ENCODE peak calls at places on chromosomes 1 and 21, in six cellular contexts. One of them, this sample, is unnamed.

GRCh38 chr21:25898671-25899070 is 163.9 kb downstream of the GABPA start:
- DNase-seq in tibial artery: no peak
- DNase-seq in IMR-90: no peak
- DNase-seq in left ventricle myocardium inferior: no peak
- DNase-seq in neural progenitor cell: no peak
- DNase-seq in nephron progenitor cell: no peak
- DNase-seq in this sample: no peak

GRCh38 chr1:12302798-12303447 is 73.1 kb downstream of the VPS13D start:
- DNase-seq in tibial artery: no peak
- DNase-seq in IMR-90: peak
- DNase-seq in left ventricle myocardium inferior: no peak
- DNase-seq in neural progenitor cell: no peak
- DNase-seq in nephron progenitor cell: no peak
- DNase-seq in this sample: no peak

GRCh38 chr1:224459936-224460335 is 25.3 kb upstream of the WDR26 start:
- DNase-seq in tibial artery: no peak
- DNase-seq in IMR-90: no peak
- DNase-seq in left ventricle myocardium inferior: no peak
- DNase-seq in neural progenitor cell: no peak
- DNase-seq in nephron progenitor cell: no peak
- DNase-seq in this sample: no peak

GRCh38 chr21:26887241-26887640 is 42.0 kb upstream of the ADAMTS1 start:
- DNase-seq in tibial artery: no peak
- DNase-seq in IMR-90: peak
- DNase-seq in left ventricle myocardium inferior: no peak
- DNase-seq in neural progenitor cell: no peak
- DNase-seq in nephron progenitor cell: no peak
- DNase-seq in this sample: no peak

GRCh38 chr1:210681158-210681557 is 352.5 kb downstream of the HHAT start:
- DNase-seq in tibial artery: no peak
- DNase-seq in IMR-90: peak
- DNase-seq in left ventricle myocardium inferior: no peak
- DNase-seq in neural progenitor cell: no peak
- DNase-seq in nephron progenitor cell: no peak
- DNase-seq in this sample: no peak

GRCh38 chr1:30342535-30343141 is 380.7 kb downstream of the MATN1 start:
- DNase-seq in tibial artery: no peak
- DNase-seq in IMR-90: no peak
- DNase-seq in left ventricle myocardium inferior: no peak
- DNase-seq in neural progenitor cell: peak
- DNase-seq in nephron progenitor cell: peak
- DNase-seq in this sample: no peak

GRCh38 chr1:59498640-59499039 is 201.7 kb downstream of the FGGY start:
- DNase-seq in tibial artery: no peak
- DNase-seq in IMR-90: no peak
- DNase-seq in left ventricle myocardium inferior: no peak
- DNase-seq in neural progenitor cell: no peak
- DNase-seq in nephron progenitor cell: no peak
- DNase-seq in this sample: no peak

GRCh38 chr1:56414728-56415224 is 164.6 kb downstream of the PLPP3 start:
- DNase-seq in tibial artery: no peak
- DNase-seq in IMR-90: no peak
- DNase-seq in left ventricle myocardium inferior: no peak
- DNase-seq in neural progenitor cell: no peak
- DNase-seq in nephron progenitor cell: no peak
- DNase-seq in this sample: no peak

GRCh38 chr1:59141267-59141863 is 155.5 kb upstream of the FGGY start:
- DNase-seq in tibial artery: no peak
- DNase-seq in IMR-90: no peak
- DNase-seq in left ventricle myocardium inferior: peak
- DNase-seq in neural progenitor cell: no peak
- DNase-seq in nephron progenitor cell: no peak
- DNase-seq in this sample: peak

GRCh38 chr1:30262158-30262557 is 461.2 kb downstream of the MATN1 start:
- DNase-seq in tibial artery: peak
- DNase-seq in IMR-90: no peak
- DNase-seq in left ventricle myocardium inferior: no peak
- DNase-seq in neural progenitor cell: no peak
- DNase-seq in nephron progenitor cell: no peak
- DNase-seq in this sample: no peak

GRCh38 chr1:234963180-234963903 is 165.3 kb downstream of the TOMM20 start:
- DNase-seq in tibial artery: peak
- DNase-seq in IMR-90: peak
- DNase-seq in left ventricle myocardium inferior: peak
- DNase-seq in neural progenitor cell: no peak
- DNase-seq in nephron progenitor cell: no peak
- DNase-seq in this sample: peak
- TF ChIP-seq CTCF in tibial artery: no peak
- TF ChIP-seq CTCF in IMR-90: no peak
- TF ChIP-seq CTCF in left ventricle myocardium inferior: no peak
- TF ChIP-seq CTCF in neural progenitor cell: no peak
- TF ChIP-seq CTCF in nephron progenitor cell: no peak
- TF ChIP-seq CTCF in this sample: no peak

GRCh38 chr1:201704439-201704792 is 124.5 kb upstream of the IPO9 start:
- DNase-seq in tibial artery: no peak
- DNase-seq in IMR-90: no peak
- DNase-seq in left ventricle myocardium inferior: no peak
- DNase-seq in neural progenitor cell: no peak
- DNase-seq in nephron progenitor cell: no peak
- DNase-seq in this sample: no peak
- TF ChIP-seq CTCF in tibial artery: no peak
- TF ChIP-seq CTCF in IMR-90: no peak
- TF ChIP-seq CTCF in left ventricle myocardium inferior: peak
- TF ChIP-seq CTCF in neural progenitor cell: no peak
- TF ChIP-seq CTCF in nephron progenitor cell: peak
- TF ChIP-seq CTCF in this sample: no peak

DNA sequence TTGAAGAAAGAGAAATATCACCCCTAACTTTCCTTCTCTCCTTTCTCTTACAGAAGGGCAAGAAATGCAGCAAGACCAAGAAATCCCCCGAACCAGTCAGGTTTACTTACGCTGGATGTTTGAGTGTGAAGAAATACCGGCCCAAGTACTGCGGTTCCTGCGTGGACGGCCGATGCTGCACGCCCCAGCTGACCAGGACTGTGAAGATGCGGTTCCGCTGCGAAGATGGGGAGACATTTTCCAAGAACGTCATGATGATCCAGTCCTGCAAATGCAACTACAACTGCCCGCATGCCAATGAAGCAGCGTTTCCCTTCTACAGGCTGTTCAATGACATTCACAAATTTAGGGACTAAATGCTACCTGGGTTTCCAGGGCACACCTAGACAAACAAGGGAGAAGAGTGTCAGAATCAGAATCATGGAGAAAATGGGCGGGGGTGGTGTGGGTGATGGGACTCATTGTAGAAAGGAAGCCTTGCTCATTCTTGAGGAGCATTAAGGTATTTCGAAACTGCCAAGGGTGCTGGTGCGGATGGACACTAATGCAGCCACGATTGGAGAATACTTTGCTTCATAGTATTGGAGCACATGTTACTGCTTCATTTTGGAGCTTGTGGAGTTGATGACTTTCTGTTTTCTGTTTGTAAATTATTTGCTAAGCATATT is 2.3 kb downstream of the CCN1 start:
- DNase-seq in tibial artery: no peak
- DNase-seq in IMR-90: peak
- DNase-seq in left ventricle myocardium inferior: no peak
- DNase-seq in neural progenitor cell: no peak
- DNase-seq in nephron progenitor cell: no peak
- DNase-seq in this sample: no peak
- TF ChIP-seq CTCF in tibial artery: no peak
- TF ChIP-seq CTCF in IMR-90: no peak
- TF ChIP-seq CTCF in left ventricle myocardium inferior: no peak
- TF ChIP-seq CTCF in neural progenitor cell: no peak
- TF ChIP-seq CTCF in nephron progenitor cell: no peak
- TF ChIP-seq CTCF in this sample: no peak

GRCh38 chr1:231808990-231809389 is 182.4 kb downstream of the DISC1 start:
- DNase-seq in tibial artery: peak
- DNase-seq in IMR-90: peak
- DNase-seq in left ventricle myocardium inferior: no peak
- DNase-seq in neural progenitor cell: no peak
- DNase-seq in nephron progenitor cell: no peak
- DNase-seq in this sample: no peak

GRCh38 chr1:231807498-231807897 is 180.9 kb downstream of the DISC1 start:
- DNase-seq in tibial artery: no peak
- DNase-seq in IMR-90: no peak
- DNase-seq in left ventricle myocardium inferior: no peak
- DNase-seq in neural progenitor cell: no peak
- DNase-seq in nephron progenitor cell: no peak
- DNase-seq in this sample: no peak

GRCh38 chr1:231808116-231808515 is 181.5 kb downstream of the DISC1 start:
- DNase-seq in tibial artery: no peak
- DNase-seq in IMR-90: no peak
- DNase-seq in left ventricle myocardium inferior: no peak
- DNase-seq in neural progenitor cell: no peak
- DNase-seq in nephron progenitor cell: no peak
- DNase-seq in this sample: no peak

GRCh38 chr1:231803353-231803752 is 176.8 kb downstream of the DISC1 start:
- DNase-seq in tibial artery: peak
- DNase-seq in IMR-90: peak
- DNase-seq in left ventricle myocardium inferior: no peak
- DNase-seq in neural progenitor cell: no peak
- DNase-seq in nephron progenitor cell: no peak
- DNase-seq in this sample: no peak

DNA sequence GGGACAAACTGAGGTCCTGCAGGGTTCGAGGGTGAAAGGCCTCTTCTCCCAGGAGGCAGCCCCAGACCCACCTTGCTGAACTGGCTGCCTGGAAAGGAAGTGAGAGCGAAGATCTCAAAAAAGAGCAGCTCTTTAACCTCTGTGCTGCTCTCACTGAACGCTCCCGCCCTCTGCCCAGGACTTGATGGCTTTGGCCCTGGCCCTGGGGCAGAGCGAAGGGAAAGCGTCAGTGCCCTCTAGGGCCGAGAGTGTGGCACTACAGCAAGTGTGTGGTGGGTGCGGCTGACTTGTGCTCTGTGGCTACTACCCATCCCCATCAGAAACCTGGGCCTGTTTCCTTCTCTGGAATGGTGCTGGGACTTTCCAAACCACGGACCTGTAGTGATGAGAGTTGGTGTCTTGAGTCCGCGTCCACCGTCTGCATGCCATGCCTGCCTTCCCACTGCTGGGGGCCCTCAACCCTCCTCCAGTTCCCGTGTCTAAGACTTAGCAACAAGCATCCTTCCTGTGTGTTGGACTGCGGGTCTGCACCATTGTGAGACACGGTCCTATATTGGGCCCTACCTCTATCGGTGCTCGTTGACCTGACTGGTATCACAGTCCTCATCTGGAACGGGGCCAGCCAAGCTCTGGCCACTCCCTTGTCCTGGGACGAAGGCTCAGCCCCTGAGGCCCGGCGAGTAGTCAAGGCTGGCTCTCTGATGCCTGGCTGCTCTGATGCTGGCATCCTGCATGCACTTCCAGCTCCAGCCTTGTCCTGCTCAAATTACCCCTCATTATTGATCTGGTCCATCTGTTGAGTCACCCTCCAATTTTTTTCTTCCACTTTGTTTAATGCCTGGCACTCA is 180.3 kb downstream of the DISC1 start:
- DNase-seq in tibial artery: peak
- DNase-seq in IMR-90: peak
- DNase-seq in left ventricle myocardium inferior: peak
- DNase-seq in neural progenitor cell: peak
- DNase-seq in nephron progenitor cell: peak
- DNase-seq in this sample: peak
- TF ChIP-seq CTCF in tibial artery: no peak
- TF ChIP-seq CTCF in IMR-90: peak
- TF ChIP-seq CTCF in left ventricle myocardium inferior: peak
- TF ChIP-seq CTCF in neural progenitor cell: peak
- TF ChIP-seq CTCF in nephron progenitor cell: peak
- TF ChIP-seq CTCF in this sample: peak

DNA sequence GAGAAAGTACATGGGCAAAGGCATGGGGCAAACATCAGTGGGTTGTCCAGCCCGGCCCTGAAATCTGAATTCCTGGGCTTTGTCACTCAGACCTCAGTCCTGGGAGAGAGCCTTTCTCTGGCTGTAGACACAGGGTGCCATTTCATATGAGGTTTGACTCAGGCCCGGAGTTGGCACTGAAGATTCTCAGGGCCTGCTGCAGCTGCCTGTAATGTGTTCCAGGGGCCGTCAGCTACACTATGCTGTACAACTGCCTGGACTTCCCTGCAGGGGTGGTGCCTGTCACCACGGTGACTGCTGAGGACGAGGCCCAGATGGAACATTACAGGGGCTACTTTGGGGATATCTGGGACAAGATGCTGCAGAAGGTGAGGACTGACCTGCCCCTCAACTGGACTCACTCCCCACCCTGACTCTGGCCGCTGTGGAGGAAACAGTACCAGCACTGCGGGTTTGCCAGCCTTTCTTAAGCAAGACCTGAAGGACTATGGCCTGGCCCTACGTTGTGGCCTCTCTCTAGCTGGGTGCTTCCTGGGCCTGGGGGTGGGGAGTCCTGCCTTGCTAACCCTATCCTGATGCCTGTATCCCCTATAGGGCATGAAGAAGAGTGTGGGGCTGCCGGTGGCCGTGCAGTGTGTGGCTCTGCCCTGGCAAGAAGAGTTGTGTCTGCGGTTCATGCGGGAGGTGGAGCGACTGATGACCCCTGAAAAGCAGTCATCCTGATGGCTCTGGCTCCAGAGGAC is 18.9 kb downstream of the FAAH start:
- DNase-seq in tibial artery: no peak
- DNase-seq in IMR-90: no peak
- DNase-seq in left ventricle myocardium inferior: no peak
- DNase-seq in neural progenitor cell: no peak
- DNase-seq in nephron progenitor cell: no peak
- DNase-seq in this sample: no peak
- TF ChIP-seq CTCF in tibial artery: no peak
- TF ChIP-seq CTCF in IMR-90: no peak
- TF ChIP-seq CTCF in left ventricle myocardium inferior: no peak
- TF ChIP-seq CTCF in neural progenitor cell: no peak
- TF ChIP-seq CTCF in nephron progenitor cell: no peak
- TF ChIP-seq CTCF in this sample: no peak

GRCh38 chr1:181909010-181909409 is 152.5 kb downstream of the ZNF648 start:
- DNase-seq in tibial artery: no peak
- DNase-seq in IMR-90: no peak
- DNase-seq in left ventricle myocardium inferior: no peak
- DNase-seq in neural progenitor cell: no peak
- DNase-seq in nephron progenitor cell: no peak
- DNase-seq in this sample: no peak

GRCh38 chr1:181905944-181906597 is 155.4 kb downstream of the ZNF648 start:
- DNase-seq in tibial artery: no peak
- DNase-seq in IMR-90: no peak
- DNase-seq in left ventricle myocardium inferior: no peak
- DNase-seq in neural progenitor cell: no peak
- DNase-seq in nephron progenitor cell: no peak
- DNase-seq in this sample: no peak

GRCh38 chr1:181911715-181912114 is 149.8 kb downstream of the ZNF648 start:
- DNase-seq in tibial artery: no peak
- DNase-seq in IMR-90: no peak
- DNase-seq in left ventricle myocardium inferior: no peak
- DNase-seq in neural progenitor cell: no peak
- DNase-seq in nephron progenitor cell: no peak
- DNase-seq in this sample: no peak

GRCh38 chr1:181906631-181907030 is 154.9 kb downstream of the ZNF648 start:
- DNase-seq in tibial artery: no peak
- DNase-seq in IMR-90: no peak
- DNase-seq in left ventricle myocardium inferior: no peak
- DNase-seq in neural progenitor cell: no peak
- DNase-seq in nephron progenitor cell: no peak
- DNase-seq in this sample: no peak

GRCh38 chr1:181910905-181911304 is 150.6 kb downstream of the ZNF648 start:
- DNase-seq in tibial artery: no peak
- DNase-seq in IMR-90: no peak
- DNase-seq in left ventricle myocardium inferior: no peak
- DNase-seq in neural progenitor cell: peak
- DNase-seq in nephron progenitor cell: no peak
- DNase-seq in this sample: no peak
- TF ChIP-seq CTCF in tibial artery: no peak
- TF ChIP-seq CTCF in IMR-90: no peak
- TF ChIP-seq CTCF in left ventricle myocardium inferior: no peak
- TF ChIP-seq CTCF in neural progenitor cell: peak
- TF ChIP-seq CTCF in nephron progenitor cell: peak
- TF ChIP-seq CTCF in this sample: peak

GRCh38 chr1:32933742-32934322 is 30.8 kb downstream of the RNF19B start:
- DNase-seq in tibial artery: no peak
- DNase-seq in IMR-90: peak
- DNase-seq in left ventricle myocardium inferior: no peak
- DNase-seq in neural progenitor cell: peak
- DNase-seq in nephron progenitor cell: no peak
- DNase-seq in this sample: no peak
- TF ChIP-seq CTCF in tibial artery: no peak
- TF ChIP-seq CTCF in IMR-90: no peak
- TF ChIP-seq CTCF in left ventricle myocardium inferior: no peak
- TF ChIP-seq CTCF in neural progenitor cell: no peak
- TF ChIP-seq CTCF in nephron progenitor cell: no peak
- TF ChIP-seq CTCF in this sample: no peak